ENCODE peak calls at places on chromosomes 2 and 18, in eight cellular contexts. P, G, C, M, Y, O, Q and S are unnamed samples.

GRCh38 chr2:112757265-112757664 is 7.1 kb downstream of the CKAP2L start:
- DNase-seq in G (no peak), Y (no peak), O (no peak), M (no peak), C (no peak), Q (no peak), P (no peak), S (no peak)

GRCh38 chr2:79040967-79041582 is 15.6 kb downstream of the REG3G start:
- DNase-seq in O (peak), Q (no peak), M (no peak), P (no peak), G (no peak), C (peak), Y (no peak), S (peak)

GRCh38 chr18:22977847-22978701 is 44.9 kb downstream of the RBBP8 start:
- DNase-seq in C (no peak), Q (peak), O (peak), G (no peak), M (no peak), Y (peak), P (peak), S (no peak)

GRCh38 chr2:74014813-74015212 is 30.1 kb downstream of the TET3 start:
- DNase-seq in P (no peak), C (no peak), Q (no peak), G (no peak), Y (no peak), M (no peak), O (no peak), S (no peak)

GRCh38 chr2:75548036-75548573 is 12.6 kb downstream of the EVA1A start:
- DNase-seq in O (peak), P (no peak), G (no peak), M (no peak), Q (no peak), C (no peak), Y (no peak), S (peak)

GRCh38 chr18:63087421-63088230 is 231.9 kb downstream of the BCL2 start:
- DNase-seq in P (no peak), Q (no peak), G (no peak), Y (no peak), O (no peak), C (no peak), M (no peak), S (no peak)

GRCh38 chr18:6414723-6415362 is at the start of gene L3MBTL4:
- DNase-seq in G (no peak), Y (peak), M (peak), Q (no peak), C (peak), P (no peak), O (no peak), S (no peak)

GRCh38 chr2:3129867-3130266 is 247.8 kb downstream of the EIPR1 start:
- DNase-seq in G (no peak), P (no peak), Q (no peak), C (no peak), M (no peak), Y (no peak), O (no peak), S (no peak)

GRCh38 chr18:41940506-41941215 is 14.4 kb upstream of the PIK3C3 start:
- DNase-seq in C (no peak), G (no peak), P (no peak), O (peak), M (no peak), Y (peak), Q (peak), S (no peak)

GRCh38 chr2:163453920-163454319 is 281.9 kb downstream of the FIGN start:
- DNase-seq in Q (no peak), G (no peak), O (no peak), P (no peak), C (no peak), M (no peak), Y (no peak), S (no peak)

GRCh38 chr2:117396161-117396560 is 418.3 kb upstream of the DDX18 start:
- DNase-seq in Y (no peak), O (no peak), Q (no peak), C (no peak), G (no peak), P (no peak), M (no peak), S (no peak)

GRCh38 chr2:196112408-196113039 is 43.9 kb upstream of the DNAH7 start:
- DNase-seq in Q (peak), Y (no peak), G (no peak), O (peak), P (no peak), M (no peak), C (no peak), S (no peak)

GRCh38 chr2:174683392-174683759 is 80.9 kb downstream of the CHRNA1 start:
- DNase-seq in Y (no peak), G (no peak), O (peak), M (no peak), C (no peak), P (peak), Q (peak), S (no peak)

GRCh38 chr2:235106874-235107639 is 155.2 kb downstream of the SH3BP4 start:
- DNase-seq in C (peak), G (peak), Y (peak), O (peak), M (peak), Q (peak), P (peak), S (peak)

GRCh38 chr2:5690231-5690630 is 2.0 kb upstream of the SOX11 start:
- DNase-seq in M (no peak), Y (no peak), Q (no peak), P (no peak), C (peak), O (peak), G (no peak), S (no peak)

GRCh38 chr2:180110469-180110868 is 103.4 kb upstream of the CWC22 start:
- DNase-seq in Y (no peak), C (no peak), Q (no peak), O (no peak), P (no peak), M (no peak), G (no peak), S (no peak)

GRCh38 chr2:32962652-32963051 is 15.9 kb downstream of the LTBP1 start:
- DNase-seq in C (no peak), Y (no peak), M (no peak), G (no peak), Q (no peak), O (no peak), P (no peak), S (no peak)

GRCh38 chr2:173086518-173087213 is 11.0 kb downstream of the MAP3K20 start:
- DNase-seq in M (no peak), O (no peak), P (peak), C (no peak), G (no peak), Q (no peak), Y (no peak), S (no peak)

GRCh38 chr2:94923196-94923595 is 52.0 kb downstream of the TEKT4 start:
- DNase-seq in O (peak), G (no peak), M (no peak), C (peak), P (no peak), Q (no peak), Y (no peak), S (no peak)

GRCh38 chr2:24492283-24493272 is 1.5 kb downstream of the NCOA1 start:
- DNase-seq in P (no peak), M (no peak), O (no peak), C (peak), Q (peak), G (no peak), Y (no peak), S (no peak)

GRCh38 chr18:21129586-21130216 is 18.1 kb upstream of the ROCK1 start:
- DNase-seq in P (no peak), Y (no peak), O (no peak), G (no peak), Q (no peak), C (no peak), M (no peak), S (no peak)

GRCh38 chr18:32930695-32931301 is 158.0 kb upstream of the KLHL14 start:
- DNase-seq in Q (peak), Y (no peak), O (peak), G (no peak), C (no peak), M (no peak), P (no peak), S (peak)

GRCh38 chr2:133433455-133434451 is 134.5 kb downstream of the NCKAP5 start:
- DNase-seq in C (no peak), M (no peak), Y (no peak), Q (peak), G (no peak), P (no peak), O (no peak), S (no peak)

GRCh38 chr2:185128331-185128730 is 530.0 kb downstream of the ZNF804A start:
- DNase-seq in O (no peak), G (no peak), Q (no peak), P (no peak), C (no peak), M (no peak), Y (no peak), S (no peak)